ENCODE peak calls at places on chromosomes 7 and 10, in eight cellular contexts. One of them, this sample, is unnamed.
A peak's percentile ranks its signal among the peaks of the same experiment; 100 is the strongest.

GRCh38 chr10:74992068-74992467 is 119.4 kb upstream of the SAMD8 start:
- DNase-seq in stomach: no peak
- DNase-seq in fibroblast of lung: no peak
- DNase-seq in testis: no peak
- DNase-seq in left lung: no peak
- DNase-seq in colonic mucosa: no peak
- DNase-seq in psoas muscle: no peak
- DNase-seq in IMR-90: no peak
- DNase-seq in this sample: no peak

GRCh38 chr7:47671358-47671757 is 89.4 kb upstream of the TNS3 start:
- DNase-seq in stomach: no peak
- DNase-seq in fibroblast of lung: no peak
- DNase-seq in testis: no peak
- DNase-seq in left lung: no peak
- DNase-seq in colonic mucosa: no peak
- DNase-seq in psoas muscle: no peak
- DNase-seq in IMR-90: no peak
- DNase-seq in this sample: no peak

GRCh38 chr7:39429421-39429820 is 136.8 kb upstream of the YAE1 start:
- DNase-seq in stomach: no peak
- DNase-seq in fibroblast of lung: no peak
- DNase-seq in testis: no peak
- DNase-seq in left lung: no peak
- DNase-seq in colonic mucosa: no peak
- DNase-seq in psoas muscle: no peak
- DNase-seq in IMR-90: no peak
- DNase-seq in this sample: no peak

GRCh38 chr10:100823194-100823593 is 77.8 kb downstream of the PAX2 start:
- DNase-seq in stomach: no peak
- DNase-seq in fibroblast of lung: no peak
- DNase-seq in testis: no peak
- DNase-seq in left lung: no peak
- DNase-seq in colonic mucosa: no peak
- DNase-seq in psoas muscle: no peak
- DNase-seq in IMR-90: no peak
- DNase-seq in this sample: no peak

GRCh38 chr7:86911703-86912102 is 147.8 kb downstream of the ELAPOR2 start:
- DNase-seq in stomach: no peak
- DNase-seq in fibroblast of lung: no peak
- DNase-seq in testis: no peak
- DNase-seq in left lung: no peak
- DNase-seq in colonic mucosa: no peak
- DNase-seq in psoas muscle: no peak
- DNase-seq in IMR-90: no peak
- DNase-seq in this sample: no peak

GRCh38 chr7:129144834-129145668 is 544 bp downstream of the TSPAN33 start:
- DNase-seq in stomach: no peak
- DNase-seq in fibroblast of lung: no peak
- DNase-seq in testis: no peak
- DNase-seq in left lung: peak; percentile 75
- DNase-seq in colonic mucosa: no peak
- DNase-seq in psoas muscle: no peak
- DNase-seq in IMR-90: no peak
- DNase-seq in this sample: no peak

GRCh38 chr10:132588301-132589013 is 50.9 kb downstream of the INPP5A start:
- DNase-seq in stomach: no peak
- DNase-seq in fibroblast of lung: no peak
- DNase-seq in testis: peak; percentile 44
- DNase-seq in left lung: no peak
- DNase-seq in colonic mucosa: peak; percentile 26
- DNase-seq in psoas muscle: no peak
- DNase-seq in IMR-90: no peak
- DNase-seq in this sample: peak; percentile 73

GRCh38 chr7:57646219-57646900 is 196.4 kb downstream of the ZNF716 start:
- DNase-seq in stomach: no peak
- DNase-seq in fibroblast of lung: no peak
- DNase-seq in testis: no peak
- DNase-seq in left lung: peak; percentile 48
- DNase-seq in colonic mucosa: no peak
- DNase-seq in psoas muscle: no peak
- DNase-seq in IMR-90: no peak
- DNase-seq in this sample: no peak

GRCh38 chr7:116293633-116294032 is 83.3 kb downstream of the TES start:
- DNase-seq in stomach: no peak
- DNase-seq in fibroblast of lung: no peak
- DNase-seq in testis: no peak
- DNase-seq in left lung: no peak
- DNase-seq in colonic mucosa: no peak
- DNase-seq in psoas muscle: no peak
- DNase-seq in IMR-90: no peak
- DNase-seq in this sample: no peak

GRCh38 chr7:12731214-12731656 is 43.8 kb downstream of the ARL4A start:
- DNase-seq in stomach: no peak
- DNase-seq in fibroblast of lung: peak; percentile 62
- DNase-seq in testis: no peak
- DNase-seq in left lung: no peak
- DNase-seq in colonic mucosa: no peak
- DNase-seq in psoas muscle: no peak
- DNase-seq in IMR-90: peak; percentile 36
- DNase-seq in this sample: no peak

GRCh38 chr10:142371-142770 is 7.1 kb downstream of the ZMYND11 start:
- DNase-seq in stomach: no peak
- DNase-seq in fibroblast of lung: no peak
- DNase-seq in testis: no peak
- DNase-seq in left lung: no peak
- DNase-seq in colonic mucosa: no peak
- DNase-seq in psoas muscle: no peak
- DNase-seq in IMR-90: no peak
- DNase-seq in this sample: no peak

GRCh38 chr7:141393056-141393455 is 158.2 kb upstream of the AGK start:
- DNase-seq in stomach: no peak
- DNase-seq in fibroblast of lung: no peak
- DNase-seq in testis: no peak
- DNase-seq in left lung: no peak
- DNase-seq in colonic mucosa: no peak
- DNase-seq in psoas muscle: no peak
- DNase-seq in IMR-90: no peak
- DNase-seq in this sample: no peak

GRCh38 chr10:70121281-70121949 is 11.2 kb downstream of the AIFM2 start:
- DNase-seq in stomach: no peak
- DNase-seq in fibroblast of lung: no peak
- DNase-seq in testis: no peak
- DNase-seq in left lung: no peak
- DNase-seq in colonic mucosa: no peak
- DNase-seq in psoas muscle: no peak
- DNase-seq in IMR-90: no peak
- DNase-seq in this sample: no peak

GRCh38 chr10:12473491-12473890 is 124.1 kb downstream of the CAMK1D start:
- DNase-seq in stomach: no peak
- DNase-seq in fibroblast of lung: no peak
- DNase-seq in testis: no peak
- DNase-seq in left lung: no peak
- DNase-seq in colonic mucosa: no peak
- DNase-seq in psoas muscle: no peak
- DNase-seq in IMR-90: no peak
- DNase-seq in this sample: peak; percentile 35

GRCh38 chr10:130691787-130692186 is 555.6 kb downstream of the GLRX3 start:
- DNase-seq in stomach: no peak
- DNase-seq in fibroblast of lung: no peak
- DNase-seq in testis: no peak
- DNase-seq in left lung: no peak
- DNase-seq in colonic mucosa: no peak
- DNase-seq in psoas muscle: no peak
- DNase-seq in IMR-90: no peak
- DNase-seq in this sample: no peak

GRCh38 chr7:43461349-43462024 is 121.4 kb upstream of the STK17A start:
- DNase-seq in stomach: no peak
- DNase-seq in fibroblast of lung: no peak
- DNase-seq in testis: peak; percentile 41
- DNase-seq in left lung: no peak
- DNase-seq in colonic mucosa: no peak
- DNase-seq in psoas muscle: no peak
- DNase-seq in IMR-90: no peak
- DNase-seq in this sample: no peak

GRCh38 chr7:64628192-64628591 is 37.7 kb upstream of the ZNF107 start:
- DNase-seq in stomach: no peak
- DNase-seq in fibroblast of lung: no peak
- DNase-seq in testis: no peak
- DNase-seq in left lung: no peak
- DNase-seq in colonic mucosa: no peak
- DNase-seq in psoas muscle: no peak
- DNase-seq in IMR-90: no peak
- DNase-seq in this sample: no peak

GRCh38 chr7:40843338-40844026 is 708.7 kb downstream of the SUGCT start:
- DNase-seq in stomach: no peak
- DNase-seq in fibroblast of lung: no peak
- DNase-seq in testis: no peak
- DNase-seq in left lung: no peak
- DNase-seq in colonic mucosa: no peak
- DNase-seq in psoas muscle: no peak
- DNase-seq in IMR-90: peak; percentile 45
- DNase-seq in this sample: no peak

GRCh38 chr7:120998996-120999565 is 10.6 kb downstream of the CPED1 start:
- DNase-seq in stomach: no peak
- DNase-seq in fibroblast of lung: no peak
- DNase-seq in testis: no peak
- DNase-seq in left lung: no peak
- DNase-seq in colonic mucosa: no peak
- DNase-seq in psoas muscle: no peak
- DNase-seq in IMR-90: no peak
- DNase-seq in this sample: no peak
- TF ChIP-seq CTCF in stomach: no peak
- TF ChIP-seq CTCF in fibroblast of lung: no peak
- TF ChIP-seq CTCF in testis: no peak
- TF ChIP-seq CTCF in left lung: no peak
- TF ChIP-seq CTCF in colonic mucosa: no peak
- TF ChIP-seq CTCF in psoas muscle: no peak
- TF ChIP-seq CTCF in IMR-90: no peak
- TF ChIP-seq CTCF in this sample: no peak

GRCh38 chr7:80783688-80784327 is 135.0 kb downstream of the SEMA3C start:
- DNase-seq in stomach: no peak
- DNase-seq in fibroblast of lung: peak; percentile 55
- DNase-seq in testis: no peak
- DNase-seq in left lung: no peak
- DNase-seq in colonic mucosa: no peak
- DNase-seq in psoas muscle: no peak
- DNase-seq in IMR-90: peak; percentile 65
- DNase-seq in this sample: no peak

GRCh38 chr7:80783177-80783687 is 135.6 kb downstream of the SEMA3C start:
- DNase-seq in stomach: no peak
- DNase-seq in fibroblast of lung: no peak
- DNase-seq in testis: no peak
- DNase-seq in left lung: no peak
- DNase-seq in colonic mucosa: no peak
- DNase-seq in psoas muscle: no peak
- DNase-seq in IMR-90: no peak
- DNase-seq in this sample: no peak

GRCh38 chr7:80779456-80779855 is 139.4 kb downstream of the SEMA3C start:
- DNase-seq in stomach: no peak
- DNase-seq in fibroblast of lung: no peak
- DNase-seq in testis: no peak
- DNase-seq in left lung: no peak
- DNase-seq in colonic mucosa: no peak
- DNase-seq in psoas muscle: no peak
- DNase-seq in IMR-90: no peak
- DNase-seq in this sample: no peak

GRCh38 chr7:80781146-80781545 is 137.7 kb downstream of the SEMA3C start:
- DNase-seq in stomach: no peak
- DNase-seq in fibroblast of lung: no peak
- DNase-seq in testis: no peak
- DNase-seq in left lung: no peak
- DNase-seq in colonic mucosa: no peak
- DNase-seq in psoas muscle: no peak
- DNase-seq in IMR-90: no peak
- DNase-seq in this sample: no peak

GRCh38 chr7:80781561-80781979 is 137.3 kb downstream of the SEMA3C start:
- DNase-seq in stomach: peak; percentile 46
- DNase-seq in fibroblast of lung: peak; percentile 87
- DNase-seq in testis: peak; percentile 81
- DNase-seq in left lung: no peak
- DNase-seq in colonic mucosa: no peak
- DNase-seq in psoas muscle: no peak
- DNase-seq in IMR-90: peak; percentile 71
- DNase-seq in this sample: no peak
- H3K4me1 ChIP-seq in stomach: peaks cover 55% of the 10 kb centered on the region
- H3K4me1 ChIP-seq in fibroblast of lung: peaks cover 12% of the 10 kb centered on the region
- H3K4me1 ChIP-seq in testis: peaks cover 23% of the 10 kb centered on the region
- H3K4me1 ChIP-seq in left lung: peaks cover 18% of the 10 kb centered on the region
- H3K4me1 ChIP-seq in colonic mucosa: no peaks in the 10 kb centered on the region
- H3K4me1 ChIP-seq in psoas muscle: peaks cover 41% of the 10 kb centered on the region
- H3K4me1 ChIP-seq in IMR-90: peaks cover 4% of the 10 kb centered on the region
- H3K4me1 ChIP-seq in this sample: no peaks in the 10 kb centered on the region

GRCh38 chr10:35526775-35527174 is 78.4 kb upstream of the GJD4 start:
- DNase-seq in stomach: no peak
- DNase-seq in fibroblast of lung: no peak
- DNase-seq in testis: no peak
- DNase-seq in left lung: no peak
- DNase-seq in colonic mucosa: no peak
- DNase-seq in psoas muscle: no peak
- DNase-seq in IMR-90: no peak
- DNase-seq in this sample: no peak
- H3K4me3 ChIP-seq in stomach: no peak overlapping the region
- H3K4me3 ChIP-seq in fibroblast of lung: no peak overlapping the region
- H3K4me3 ChIP-seq in testis: no peak overlapping the region
- H3K4me3 ChIP-seq in left lung: no peak overlapping the region
- H3K4me3 ChIP-seq in colonic mucosa: no peak overlapping the region
- H3K4me3 ChIP-seq in psoas muscle: no peak overlapping the region
- H3K4me3 ChIP-seq in IMR-90: no peak overlapping the region
- H3K4me3 ChIP-seq in this sample: no peak overlapping the region

GRCh38 chr10:114027951-114028350 is 15.7 kb upstream of the ADRB1 start:
- DNase-seq in stomach: no peak
- DNase-seq in fibroblast of lung: no peak
- DNase-seq in testis: no peak
- DNase-seq in left lung: no peak
- DNase-seq in colonic mucosa: no peak
- DNase-seq in psoas muscle: no peak
- DNase-seq in IMR-90: no peak
- DNase-seq in this sample: no peak

GRCh38 chr10:114029655-114030054 is 14.0 kb upstream of the ADRB1 start:
- DNase-seq in stomach: no peak
- DNase-seq in fibroblast of lung: no peak
- DNase-seq in testis: no peak
- DNase-seq in left lung: no peak
- DNase-seq in colonic mucosa: no peak
- DNase-seq in psoas muscle: no peak
- DNase-seq in IMR-90: no peak
- DNase-seq in this sample: no peak

GRCh38 chr10:114028425-114028824 is 15.2 kb upstream of the ADRB1 start:
- DNase-seq in stomach: no peak
- DNase-seq in fibroblast of lung: no peak
- DNase-seq in testis: no peak
- DNase-seq in left lung: no peak
- DNase-seq in colonic mucosa: no peak
- DNase-seq in psoas muscle: no peak
- DNase-seq in IMR-90: no peak
- DNase-seq in this sample: no peak

GRCh38 chr10:114031113-114031512 is 12.6 kb upstream of the ADRB1 start:
- DNase-seq in stomach: no peak
- DNase-seq in fibroblast of lung: no peak
- DNase-seq in testis: no peak
- DNase-seq in left lung: no peak
- DNase-seq in colonic mucosa: no peak
- DNase-seq in psoas muscle: no peak
- DNase-seq in IMR-90: no peak
- DNase-seq in this sample: no peak

GRCh38 chr10:114030140-114030539 is 13.5 kb upstream of the ADRB1 start:
- DNase-seq in stomach: no peak
- DNase-seq in fibroblast of lung: no peak
- DNase-seq in testis: no peak
- DNase-seq in left lung: no peak
- DNase-seq in colonic mucosa: no peak
- DNase-seq in psoas muscle: no peak
- DNase-seq in IMR-90: no peak
- DNase-seq in this sample: no peak
- TF ChIP-seq CTCF in stomach: no peak
- TF ChIP-seq CTCF in fibroblast of lung: no peak
- TF ChIP-seq CTCF in testis: no peak
- TF ChIP-seq CTCF in left lung: no peak
- TF ChIP-seq CTCF in colonic mucosa: no peak
- TF ChIP-seq CTCF in psoas muscle: no peak
- TF ChIP-seq CTCF in IMR-90: no peak
- TF ChIP-seq CTCF in this sample: no peak